ENCODE peak calls at places on chromosome 4, in eight cellular contexts. F, U, V, C, G, I, H and P are unnamed samples.

GRCh38 chr4:181643466-181643865 is 599.7 kb upstream of the TENM3 start:
- DNase-seq in F (no peak), U (no peak), V (no peak), C (no peak), G (no peak), I (no peak), H (no peak), P (no peak)

GRCh38 chr4:68797048-68797447 is 18.7 kb upstream of the UGT2B10 start:
- DNase-seq in F (no peak), U (no peak), V (no peak), C (no peak), G (no peak), I (no peak), H (no peak), P (no peak)

GRCh38 chr4:140863187-140863586 is 107.0 kb upstream of the TBC1D9 start:
- DNase-seq in F (no peak), U (no peak), V (no peak), C (no peak), G (no peak), I (no peak), H (no peak), P (no peak)

GRCh38 chr4:139919513-139919912 is 234.5 kb downstream of the MAML3 start:
- DNase-seq in F (no peak), U (peak), V (no peak), C (no peak), G (no peak), I (no peak), H (no peak), P (peak)

GRCh38 chr4:24980064-24980690 is 50.6 kb downstream of the LGI2 start:
- DNase-seq in F (no peak), U (peak), V (peak), C (no peak), G (peak), I (peak), H (peak), P (peak)

GRCh38 chr4:179751669-179752068 is 2309.4 kb upstream of the AGA start:
- DNase-seq in F (no peak), U (no peak), V (no peak), C (no peak), G (no peak), I (no peak), H (no peak), P (no peak)

GRCh38 chr4:158859661-158860060 is 90.8 kb downstream of the FNIP2 start:
- DNase-seq in F (no peak), U (no peak), V (no peak), C (no peak), G (no peak), I (no peak), H (no peak), P (no peak)

GRCh38 chr4:173171987-173172386 is 3.4 kb downstream of the GALNT7 start:
- DNase-seq in F (no peak), U (no peak), V (no peak), C (no peak), G (no peak), I (no peak), H (no peak), P (no peak)

GRCh38 chr4:5979981-5980380 is 38.2 kb downstream of the C4orf50 start:
- DNase-seq in F (no peak), U (peak), V (no peak), C (no peak), G (peak), I (peak), H (no peak), P (peak)

GRCh38 chr4:81906905-81907304 is 435.2 kb upstream of the RASGEF1B start:
- DNase-seq in F (no peak), U (no peak), V (no peak), C (no peak), G (no peak), I (no peak), H (no peak), P (no peak)

GRCh38 chr4:7384003-7384928 is 50.5 kb downstream of the PSAPL1 start:
- DNase-seq in F (no peak), U (no peak), V (no peak), C (no peak), G (peak), I (no peak), H (no peak), P (no peak)

GRCh38 chr4:145230726-145231125 is 50.3 kb upstream of the OTUD4 start:
- DNase-seq in F (no peak), U (no peak), V (peak), C (no peak), G (no peak), I (no peak), H (no peak), P (peak)

GRCh38 chr4:113181289-113182007 is 132.0 kb downstream of the ANK2 start:
- DNase-seq in F (no peak), U (no peak), V (no peak), C (no peak), G (no peak), I (no peak), H (no peak), P (no peak)

GRCh38 chr4:138677651-138678202 is 337.9 kb upstream of the NOCT start:
- DNase-seq in F (no peak), U (no peak), V (no peak), C (no peak), G (no peak), I (no peak), H (no peak), P (no peak)

GRCh38 chr4:88969746-88970145 is 87.2 kb downstream of the FAM13A start:
- DNase-seq in F (no peak), U (no peak), V (no peak), C (no peak), G (no peak), I (no peak), H (no peak), P (no peak)

GRCh38 chr4:118834960-118835895 is 698 bp downstream of the SEC24D start:
- DNase-seq in F (no peak), U (peak), V (peak), C (peak), G (peak), I (peak), H (peak), P (peak)

GRCh38 chr4:56613101-56613862 is 67.8 kb downstream of the HOPX start:
- DNase-seq in F (no peak), U (peak), V (no peak), C (no peak), G (no peak), I (no peak), H (no peak), P (peak)

GRCh38 chr4:57055873-57056272 is 54.3 kb downstream of the IGFBP7 start:
- DNase-seq in F (no peak), U (no peak), V (no peak), C (no peak), G (no peak), I (no peak), H (no peak), P (no peak)

GRCh38 chr4:175986-176385 is 51.7 kb downstream of the ZNF718 start:
- DNase-seq in F (no peak), U (no peak), V (no peak), C (no peak), G (no peak), I (no peak), H (no peak), P (no peak)

GRCh38 chr4:125072269-125072668 is 242.5 kb upstream of the FAT4 start:
- DNase-seq in F (no peak), U (no peak), V (no peak), C (no peak), G (no peak), I (no peak), H (no peak), P (no peak)

GRCh38 chr4:135267148-135267878 is 1065.7 kb upstream of the PABPC4L start:
- DNase-seq in F (no peak), U (no peak), V (no peak), C (no peak), G (no peak), I (no peak), H (no peak), P (no peak)

GRCh38 chr4:34138385-34138784 is 2105.9 kb downstream of the ARAP2 start:
- DNase-seq in F (no peak), U (no peak), V (no peak), C (no peak), G (no peak), I (no peak), H (no peak), P (peak)

GRCh38 chr4:141432000-141432712 is 204.2 kb upstream of the IL15 start:
- DNase-seq in F (no peak), U (no peak), V (no peak), C (no peak), G (no peak), I (no peak), H (no peak), P (peak)